ENCODE peak calls at places on chromosomes 4 and X, in five cellular contexts. S, F, D, G and M are unnamed samples.

GRCh38 chr4:7411896-7412585 is 22.7 kb downstream of the PSAPL1 start:
- DNase-seq in S (peak), F (peak), D (no peak), G (peak), M (no peak)

GRCh38 chrX:84153538-84153937 is 34.5 kb downstream of the RPS6KA6 start:
- DNase-seq in S (no peak), F (no peak), D (no peak), G (no peak), M (no peak)

GRCh38 chr4:80840396-80840795 is 190.1 kb upstream of the BMP3 start:
- DNase-seq in S (no peak), F (no peak), D (no peak), G (no peak), M (no peak)

GRCh38 chr4:15779336-15779735 is 1.2 kb downstream of the CD38 start:
- DNase-seq in S (peak), F (no peak), D (no peak), G (peak), M (no peak)

GRCh38 chrX:337331-337831 is 18.8 kb upstream of the GTPBP6 start:
- DNase-seq in S (peak), F (no peak), D (no peak), G (no peak), M (no peak)

GRCh38 chr4:122921971-122922876 is at the start of gene NUDT6:
- DNase-seq in S (peak), F (peak), D (no peak), G (peak), M (no peak)

GRCh38 chr4:15744016-15744415 is 34.1 kb upstream of the CD38 start:
- DNase-seq in S (no peak), F (no peak), D (no peak), G (no peak), M (no peak)

GRCh38 chrX:121308276-121308805 is 260.9 kb downstream of the GLUD2 start:
- DNase-seq in S (no peak), F (no peak), D (peak), G (no peak), M (no peak)

GRCh38 chr4:28151314-28151713 is 1290.7 kb downstream of the STIM2 start:
- DNase-seq in S (no peak), F (no peak), D (no peak), G (no peak), M (no peak)

GRCh38 chr4:40281913-40282312 is 53.2 kb upstream of the CHRNA9 start:
- DNase-seq in S (peak), F (no peak), D (no peak), G (no peak), M (no peak)

GRCh38 chr4:10590896-10591295 is 93.7 kb downstream of the CLNK start:
- DNase-seq in S (no peak), F (no peak), D (no peak), G (no peak), M (no peak)

GRCh38 chrX:131854586-131854985 is 168.5 kb upstream of the STK26 start:
- DNase-seq in S (no peak), F (no peak), D (no peak), G (no peak), M (no peak)

GRCh38 chr4:31045724-31046318 is 325.7 kb downstream of the PCDH7 start:
- DNase-seq in S (no peak), F (no peak), D (no peak), G (peak), M (no peak)

GRCh38 chrX:9530848-9531274 is 66.0 kb downstream of the TBL1X start:
- DNase-seq in S (peak), F (peak), D (no peak), G (peak), M (no peak)

GRCh38 chr4:176789955-176790354 is 2.8 kb downstream of the VEGFC start:
- DNase-seq in S (no peak), F (no peak), D (no peak), G (no peak), M (no peak)

GRCh38 chrX:144592036-144592435 is 655.3 kb upstream of the SPANXN1 start:
- DNase-seq in S (no peak), F (no peak), D (no peak), G (no peak), M (no peak)

GRCh38 chr4:66095065-66095464 is 424.8 kb upstream of the EPHA5 start:
- DNase-seq in S (no peak), F (no peak), D (no peak), G (no peak), M (no peak)

GRCh38 chr4:7068279-7068842 is 497 bp upstream of the GRPEL1 start:
- DNase-seq in S (no peak), F (peak), D (no peak), G (no peak), M (no peak)

GRCh38 chr4:60794372-60794771 is 405.8 kb upstream of the ADGRL3 start:
- DNase-seq in S (no peak), F (no peak), D (no peak), G (no peak), M (no peak)

GRCh38 chr4:82561745-82562552 is at the start of gene TMEM150C:
- DNase-seq in S (no peak), F (peak), D (no peak), G (no peak), M (no peak)

GRCh38 chrX:17375361-17375630 is 296 bp downstream of the NHS start:
- DNase-seq in S (peak), F (no peak), D (no peak), G (no peak), M (no peak)

GRCh38 chr4:142923619-142924018 is 77.5 kb upstream of the INPP4B start:
- DNase-seq in S (no peak), F (no peak), D (no peak), G (no peak), M (no peak)

GRCh38 chr4:52876063-52876462 is 13.9 kb downstream of the RASL11B start:
- DNase-seq in S (no peak), F (no peak), D (no peak), G (no peak), M (no peak)

GRCh38 chr4:27666943-27667342 is 806.3 kb downstream of the STIM2 start:
- DNase-seq in S (no peak), F (no peak), D (no peak), G (no peak), M (no peak)

GRCh38 chr4:109243871-109244270 is 58.6 kb downstream of the COL25A1 start:
- DNase-seq in S (no peak), F (no peak), D (no peak), G (no peak), M (no peak)

GRCh38 chr4:24434193-24434728 is 150.1 kb downstream of the DHX15 start:
- DNase-seq in S (no peak), F (no peak), D (no peak), G (no peak), M (no peak)

GRCh38 chr4:76950052-76950845 is 697 bp downstream of the SEPTIN11 start:
- DNase-seq in S (peak), F (peak), D (no peak), G (peak), M (no peak)

GRCh38 chrX:54564942-54565341 is 34.9 kb downstream of the GNL3L start:
- DNase-seq in S (no peak), F (no peak), D (no peak), G (no peak), M (no peak)

GRCh38 chr4:75251547-75251946 is 262.7 kb downstream of the RCHY1 start:
- DNase-seq in S (no peak), F (no peak), D (peak), G (no peak), M (no peak)

GRCh38 chrX:63561425-63561824 is 210.3 kb upstream of the SPIN4 start:
- DNase-seq in S (no peak), F (no peak), D (no peak), G (no peak), M (no peak)

GRCh38 chr4:125762537-125762936 is 447.8 kb downstream of the FAT4 start:
- DNase-seq in S (no peak), F (no peak), D (no peak), G (no peak), M (no peak)

GRCh38 chr4:74056858-74057562 is 18.5 kb upstream of the CXCL3 start:
- DNase-seq in S (no peak), F (no peak), D (no peak), G (no peak), M (no peak)

GRCh38 chrX:48956728-48957414 is 536 bp downstream of the OTUD5 start:
- DNase-seq in S (no peak), F (peak), D (no peak), G (no peak), M (no peak)

GRCh38 chr4:54228064-54228527 is 997 bp upstream of the PDGFRA start:
- DNase-seq in S (peak), F (peak), D (no peak), G (peak), M (no peak)

GRCh38 chr4:148116971-148117370 is 325.2 kb downstream of the NR3C2 start:
- DNase-seq in S (no peak), F (no peak), D (no peak), G (no peak), M (no peak)

GRCh38 chrX:140360924-140361323 is 143.9 kb downstream of the SOX3 start:
- DNase-seq in S (no peak), F (no peak), D (no peak), G (no peak), M (no peak)

DNA sequence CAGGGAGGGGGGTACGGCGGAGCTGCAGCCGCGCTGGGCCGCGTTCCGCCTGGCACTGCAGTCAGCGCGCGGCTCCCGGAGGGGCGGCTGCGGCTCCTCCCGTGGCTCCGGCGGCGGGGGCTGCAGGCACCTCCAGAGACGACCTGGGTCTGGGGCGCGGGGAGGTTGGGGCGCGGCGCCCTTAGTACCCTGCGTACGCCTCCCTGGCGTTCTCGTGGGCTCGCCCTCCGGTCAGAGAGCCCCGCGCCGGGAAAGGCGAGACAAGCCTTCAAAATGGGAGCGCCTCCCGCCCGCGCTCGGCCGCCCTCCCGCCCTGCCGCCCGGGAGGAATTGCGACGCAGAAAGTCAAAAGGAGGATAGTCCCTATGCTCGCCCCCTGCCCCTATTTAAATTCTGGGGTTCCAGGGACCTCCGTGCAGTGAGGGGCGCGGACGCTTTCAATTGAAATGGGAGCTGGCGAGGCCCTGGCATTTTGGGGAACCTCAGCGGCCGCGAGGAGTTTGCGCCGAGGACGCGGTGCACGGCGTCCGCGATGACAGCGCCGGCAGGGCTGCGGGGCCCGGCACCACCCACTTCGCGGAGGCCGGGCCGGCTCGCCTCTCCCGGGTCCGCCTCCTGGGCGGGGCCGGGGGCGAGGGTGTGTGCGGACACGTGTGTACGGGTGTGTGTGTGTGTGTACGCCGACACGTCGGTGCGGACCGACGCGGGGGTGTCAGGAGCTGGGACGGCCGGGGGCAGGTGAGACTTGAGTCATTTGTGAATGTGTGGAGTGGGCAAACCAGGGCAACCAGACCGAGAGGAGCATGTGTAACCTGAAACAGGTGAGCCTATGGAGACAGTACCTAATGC is 544 bp downstream of the HERC3 start:
- DNase-seq in S (peak), F (peak), D (peak), G (peak), M (peak)
- TF ChIP-seq POLR2A in S (peak), F (peak), D (peak), G (peak), M (peak)

GRCh38 chrX:129726307-129727111 is 12.3 kb upstream of the XPNPEP2 start:
- DNase-seq in S (peak), F (peak), D (no peak), G (peak), M (no peak)
- TF ChIP-seq POLR2A in S (no peak), F (no peak), D (no peak), G (no peak), M (no peak)

DNA sequence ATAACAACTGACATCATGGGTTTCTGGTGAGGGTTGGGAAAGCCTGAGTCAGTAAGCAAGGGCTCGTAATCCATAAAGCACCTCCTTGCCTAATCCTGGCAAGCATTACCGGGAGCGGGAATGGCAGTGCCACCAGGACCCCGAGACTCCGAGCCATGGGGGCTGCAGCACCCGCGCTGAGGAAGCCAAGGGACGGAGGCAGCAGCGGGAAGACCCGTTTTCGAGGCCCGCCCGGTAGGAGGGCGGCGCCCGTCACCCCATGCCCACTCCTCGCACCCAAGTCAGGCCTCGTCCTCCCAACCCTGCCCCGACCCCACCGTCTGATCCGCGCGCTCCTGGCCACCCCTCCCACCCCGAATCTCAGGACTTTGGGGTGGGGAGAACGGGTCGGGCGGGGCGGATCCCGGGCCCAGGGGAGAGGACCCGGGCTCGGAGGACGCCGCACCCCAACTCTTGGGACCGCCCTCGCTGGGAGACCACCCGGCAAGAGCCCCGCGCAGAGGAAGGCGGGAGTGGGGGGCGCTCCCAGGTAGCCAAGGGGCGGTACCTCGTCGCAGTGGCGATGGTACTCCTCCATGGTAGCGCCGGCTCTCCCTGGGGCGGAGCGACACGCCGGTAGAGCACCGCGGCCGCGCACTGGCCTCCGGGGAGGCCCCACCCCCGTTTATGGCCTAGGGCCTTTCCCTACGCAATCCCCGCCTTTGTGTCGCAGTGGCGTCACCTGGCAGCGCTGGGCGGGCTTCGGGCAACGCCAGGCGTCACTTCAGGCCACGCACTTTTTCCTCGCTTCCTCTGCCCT is at the start of gene DYNLT3:
- DNase-seq in S (peak), F (peak), D (peak), G (peak), M (no peak)
- TF ChIP-seq POLR2A in S (peak), F (peak), D (peak), G (peak), M (peak)

DNA sequence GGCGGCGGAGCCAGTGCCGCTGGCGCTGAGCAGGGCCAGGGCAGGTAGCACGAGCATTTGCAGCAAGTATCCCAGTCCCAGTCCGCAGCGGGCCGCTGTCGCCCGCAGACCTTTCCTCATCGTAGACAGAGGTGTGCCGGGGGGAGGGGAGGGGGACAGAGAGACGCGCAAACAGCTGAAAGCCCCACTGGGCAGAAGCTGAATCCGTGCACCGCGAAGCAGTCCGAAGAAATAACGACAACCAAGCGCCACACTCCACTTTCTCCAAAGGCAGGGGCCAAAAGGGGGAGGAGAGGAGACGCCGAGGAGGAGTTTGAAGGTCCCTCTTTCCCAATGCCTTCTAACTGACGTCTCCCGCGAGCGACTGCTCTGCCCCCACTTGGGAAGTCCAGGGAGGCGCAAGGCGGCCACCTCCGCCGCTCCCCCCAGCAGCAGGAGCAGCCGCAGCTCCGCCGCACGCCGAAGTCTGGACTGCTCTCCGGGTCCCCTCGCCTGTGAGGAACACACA is at the start of gene UNC5C:
- DNase-seq in S (peak), F (no peak), D (no peak), G (peak), M (no peak)
- TF ChIP-seq POLR2A in S (no peak), F (peak), D (no peak), G (peak), M (peak)

GRCh38 chrX:123961268-123962005 is at the start of gene STAG2:
- DNase-seq in S (peak), F (peak), D (peak), G (peak), M (peak)
- TF ChIP-seq POLR2A in S (peak), F (no peak), D (peak), G (peak), M (peak)

DNA sequence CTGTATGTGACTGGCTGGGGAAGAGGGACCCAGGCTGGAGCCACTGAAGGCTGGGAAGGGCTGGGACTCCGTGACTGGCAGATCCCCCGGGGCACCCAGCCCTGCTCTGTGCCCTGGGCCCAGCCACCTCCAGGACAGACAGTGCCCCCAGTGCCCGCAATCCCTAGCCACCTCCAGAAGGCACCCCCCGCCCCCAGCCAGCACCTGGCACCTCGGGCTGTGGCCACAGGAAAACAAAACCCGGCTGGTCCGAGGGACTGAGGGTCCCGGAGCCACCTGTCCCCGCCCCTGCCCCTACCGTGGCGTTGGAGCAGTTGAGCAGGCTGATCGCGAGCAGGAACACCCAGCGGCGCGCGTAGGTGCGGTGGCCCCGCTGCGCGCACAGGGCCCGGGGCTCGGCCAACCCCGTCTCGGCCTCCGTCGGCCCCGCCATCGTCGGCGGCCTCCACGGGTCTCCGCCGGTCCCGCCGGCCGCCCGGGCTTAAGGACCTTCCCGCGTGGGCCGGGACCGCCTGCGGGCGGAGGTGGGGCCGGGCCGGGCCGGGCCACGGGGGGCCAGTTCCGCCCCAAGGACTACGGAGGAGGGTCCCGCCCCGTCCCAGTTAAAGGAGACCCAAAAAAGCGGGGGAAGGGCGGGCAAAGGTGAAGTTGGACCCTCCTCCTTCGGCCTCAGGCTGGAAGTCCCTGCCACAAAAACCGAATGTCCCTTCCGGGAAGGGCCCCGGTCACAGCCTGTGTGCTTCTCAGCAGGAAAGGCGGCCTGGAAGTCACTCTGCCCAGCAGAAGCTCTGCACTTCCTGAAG is at the start of gene SLC49A3:
- DNase-seq in S (peak), F (peak), D (no peak), G (no peak), M (no peak)
- TF ChIP-seq POLR2A in S (no peak), F (no peak), D (peak), G (peak), M (no peak)

GRCh38 chrX:2690856-2691542 is at the start of gene CD99:
- DNase-seq in S (peak), F (peak), D (peak), G (peak), M (peak)
- TF ChIP-seq POLR2A in S (peak), F (peak), D (peak), G (peak), M (no peak)